ENCODE peak calls at places on chromosome 14, in five cellular contexts. C is GM23338, M is gastrocnemius medialis, X is GM06990, F is right lobe of liver. U is an unnamed sample. For H3K27me3, the result is how much of the 10 kb centered on the place peaks cover.

GRCh38 chr14:69850086-69850735 is 29.0 kb upstream of the SMOC1 start:
- DNase-seq in C (peak), X (no peak), M (peak), F (peak), U (peak)

GRCh38 chr14:98736701-98737338 is 535.2 kb downstream of the BCL11B start:
- DNase-seq in C (no peak), F (no peak), X (no peak), M (no peak), U (no peak)

GRCh38 chr14:54985156-54985555 is 41.7 kb downstream of the WDHD1 start:
- DNase-seq in F (no peak), M (no peak), C (no peak), X (no peak), U (no peak)

GRCh38 chr14:68669101-68669500 is 123.8 kb downstream of the ZFP36L1 start:
- DNase-seq in C (no peak), M (no peak), X (no peak), F (no peak), U (no peak)

GRCh38 chr14:89368490-89369477 is 48.2 kb downstream of the FOXN3 start:
- DNase-seq in M (no peak), C (no peak), F (peak), X (no peak), U (no peak)

GRCh38 chr14:24315807-24316596 is 4.7 kb downstream of the LTB4R start:
- DNase-seq in X (no peak), F (peak), C (peak), M (peak), U (no peak)

GRCh38 chr14:54251356-54251755 is 145.5 kb upstream of the CDKN3 start:
- DNase-seq in C (no peak), X (no peak), M (no peak), F (no peak), U (no peak)

GRCh38 chr14:51219473-51220448 is 20.3 kb upstream of the TMX1 start:
- DNase-seq in M (no peak), X (no peak), F (no peak), C (peak), U (no peak)

GRCh38 chr14:57749267-57749666 is 116.6 kb downstream of the SLC35F4 start:
- DNase-seq in C (no peak), F (no peak), M (no peak), X (no peak), U (no peak)

GRCh38 chr14:54699087-54699530 is 132.2 kb downstream of the SAMD4A start:
- DNase-seq in M (peak), F (no peak), C (peak), X (no peak), U (no peak)

GRCh38 chr14:90615444-90616095 is 200.7 kb downstream of the TTC7B start:
- DNase-seq in F (no peak), C (no peak), X (no peak), M (no peak), U (no peak)

GRCh38 chr14:104753528-104754212 is 723 bp downstream of the SIVA1 start:
- DNase-seq in M (no peak), X (no peak), C (peak), F (no peak), U (no peak)

GRCh38 chr14:89477391-89477790 is 60.4 kb upstream of the FOXN3 start:
- DNase-seq in M (no peak), F (no peak), C (no peak), X (no peak), U (no peak)

GRCh38 chr14:69135133-69135532 is 17.8 kb downstream of the DCAF5 start:
- DNase-seq in F (no peak), M (no peak), X (no peak), C (no peak), U (no peak)

GRCh38 chr14:105685003-105685402 is 158.6 kb downstream of the TMEM121 start:
- DNase-seq in X (no peak), M (no peak), C (no peak), F (no peak), U (no peak)

GRCh38 chr14:51188566-51189185 is 51.4 kb upstream of the TMX1 start:
- DNase-seq in C (no peak), M (no peak), X (no peak), F (no peak), U (no peak)

GRCh38 chr14:24921903-24922302 is 128.0 kb downstream of the STXBP6 start:
- DNase-seq in F (no peak), C (no peak), M (no peak), X (no peak), U (no peak)

GRCh38 chr14:50871914-50872732 is at the start of gene ABHD12B:
- DNase-seq in C (peak), M (no peak), F (no peak), X (no peak), U (peak)

GRCh38 chr14:75232597-75232996 is 46.0 kb upstream of the FOS start:
- DNase-seq in F (no peak), M (no peak), C (no peak), X (no peak), U (no peak)

GRCh38 chr14:103260629-103261124 is 73.4 kb upstream of the EIF5 start:
- DNase-seq in M (peak), X (no peak), F (peak), C (no peak), U (no peak)

GRCh38 chr14:31025335-31026075 is at the start of gene AP4S1:
- DNase-seq in M (peak), C (peak), X (peak), F (peak), U (peak)

GRCh38 chr14:35553808-35554207 is 19.8 kb downstream of the INSM2 start:
- DNase-seq in M (no peak), F (no peak), X (no peak), C (no peak), U (no peak)

GRCh38 chr14:51069065-51069464 is 25.8 kb downstream of the TRIM9 start:
- DNase-seq in X (no peak), F (no peak), C (no peak), M (no peak), U (no peak)

GRCh38 chr14:103545915-103546650 is 16.4 kb downstream of the BAG5 start:
- DNase-seq in X (no peak), M (no peak), F (peak), C (no peak), U (no peak)

GRCh38 chr14:99257122-99257672 is 14.8 kb downstream of the BCL11B start:
- DNase-seq in C (no peak), F (no peak), M (no peak), X (no peak), U (no peak)

GRCh38 chr14:53183611-53184010 is 30.5 kb upstream of the DDHD1 start:
- DNase-seq in F (no peak), M (no peak), C (no peak), X (no peak), U (no peak)

GRCh38 chr14:67653651-67654280 is 20.7 kb downstream of the VTI1B start:
- DNase-seq in M (no peak), F (no peak), C (no peak), X (no peak), U (no peak)

GRCh38 chr14:104107611-104108569 is 22.4 kb downstream of the ASPG start:
- DNase-seq in F (peak), X (no peak), M (no peak), C (no peak), U (no peak)

DNA sequence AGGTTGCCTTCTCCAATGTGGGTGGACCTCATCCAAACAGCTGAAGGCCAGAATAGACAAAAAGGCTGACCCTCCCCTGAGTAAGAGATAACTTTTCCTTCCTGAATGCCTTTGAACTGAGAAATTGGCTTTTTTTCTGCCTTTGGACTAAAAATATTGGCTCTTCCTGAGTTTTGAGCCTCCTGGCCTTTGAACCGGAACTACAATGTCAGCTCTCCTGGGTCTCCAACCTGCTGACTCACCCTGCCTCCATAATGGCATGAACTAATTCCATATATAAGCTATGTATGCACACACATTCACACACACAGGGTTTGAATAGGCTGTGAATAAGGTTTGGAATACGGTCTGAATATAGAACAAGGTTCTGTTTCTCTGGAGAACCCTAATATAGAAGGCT is 39.7 kb upstream of the TMEM260 start:
- DNase-seq in M (no peak), X (no peak), F (no peak), C (no peak), U (no peak)
- H3K27me3 ChIP-seq in M (under half), X (under half), F (under half), C (under half), U (under half)

GRCh38 chr14:19917243-19917642 is 3.2 kb upstream of the OR4K5 start:
- DNase-seq in M (no peak), F (no peak), C (no peak), X (no peak), U (no peak)

GRCh38 chr14:19920021-19920657 is at the start of gene OR4K5:
- DNase-seq in X (no peak), M (no peak), F (no peak), C (no peak), U (no peak)

GRCh38 chr14:19918553-19919264 is 1.7 kb upstream of the OR4K5 start:
- DNase-seq in F (no peak), M (no peak), X (no peak), C (no peak), U (no peak)

GRCh38 chr14:19917955-19918518 is 2.4 kb upstream of the OR4K5 start:
- DNase-seq in M (no peak), C (no peak), X (no peak), F (no peak), U (no peak)
- H3K27me3 ChIP-seq in M (under half), C (under half), X (under half), F (under half), U (under half)

GRCh38 chr14:95321693-95322455 is 2.2 kb upstream of the CLMN start:
- DNase-seq in C (no peak), F (no peak), X (no peak), M (no peak), U (no peak)
- H3K27me3 ChIP-seq in C (under half), F (under half), X (under half), M (under half), U (under half)

GRCh38 chr14:36655963-36656768 is 5.5 kb upstream of the PAX9 start:
- DNase-seq in M (no peak), F (no peak), C (peak), X (no peak), U (no peak)
- H3K27me3 ChIP-seq in M (half or more), F (half or more), C (half or more), X (under half), U (half or more)

U was measured in H1.